ENCODE peak calls at places on chromosome 15, in six cellular contexts. P is Peyer's patch, Q is transverse colon, S is thoracic aorta, T is lower lobe of right lung, J is right atrium auricular region. B is an unnamed sample. For H3K27me3, the result is how much of the 10 kb centered on the place peaks cover.

GRCh38 chr15:90301901-90302300 is 36.4 kb downstream of the NGRN start:
- DNase-seq in J (peak), S (no peak), T (no peak), P (no peak), Q (no peak), B (no peak)

GRCh38 chr15:60392601-60392985 is 5.2 kb downstream of the ANXA2 start:
- DNase-seq in S (no peak), Q (peak), J (no peak), T (no peak), P (no peak), B (no peak)

GRCh38 chr15:63599401-63600000 is 2.3 kb downstream of the FBXL22 start:
- DNase-seq in T (peak), Q (peak), J (no peak), S (no peak), P (peak), B (peak)

GRCh38 chr15:60379466-60380274 is 18.1 kb downstream of the ANXA2 start:
- DNase-seq in P (no peak), J (no peak), S (no peak), Q (no peak), T (no peak), B (no peak)

GRCh38 chr15:29139540-29140459 is 129.8 kb downstream of the NSMCE3 start:
- DNase-seq in T (no peak), J (no peak), S (no peak), P (no peak), Q (peak), B (peak)

GRCh38 chr15:99486371-99487336 is 79.1 kb upstream of the MEF2A start:
- DNase-seq in J (peak), T (peak), Q (peak), S (peak), P (no peak), B (no peak)

GRCh38 chr15:69478259-69478687 is 25.7 kb downstream of the RPLP1 start:
- DNase-seq in J (no peak), Q (peak), S (no peak), T (peak), P (no peak), B (peak)

GRCh38 chr15:101123222-101123910 is 128.5 kb downstream of the CHSY1 start:
- DNase-seq in S (no peak), Q (no peak), P (no peak), T (no peak), J (no peak), B (no peak)

DNA sequence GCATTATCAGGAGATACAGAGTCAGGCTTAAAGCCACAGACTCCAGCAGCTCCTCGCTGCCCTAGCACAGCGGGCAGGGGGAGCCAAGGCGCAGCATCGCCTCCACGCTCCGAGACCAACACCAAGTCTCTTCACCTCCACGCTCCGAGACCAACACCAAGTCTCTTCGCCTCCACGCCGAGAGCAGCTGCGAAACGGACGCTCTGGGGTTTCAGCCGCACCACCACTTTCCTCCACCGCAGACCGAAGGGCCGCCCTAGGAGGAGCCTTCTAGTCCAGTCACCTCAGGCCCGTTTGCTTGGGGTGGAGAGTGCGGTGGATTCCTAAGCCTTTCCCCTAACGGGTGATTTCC is 678 bp downstream of the DMXL2 start:
- DNase-seq in J (peak), T (peak), Q (peak), S (peak), P (peak), B (peak)
- TF ChIP-seq CTCF in J (peak), T (no peak), Q (peak), S (no peak), P (peak), B (peak)

GRCh38 chr15:51697150-51697549 is 15.8 kb downstream of the SCG3 start:
- DNase-seq in Q (no peak), S (no peak), P (no peak), T (no peak), J (no peak), B (no peak)
- H3K27me3 ChIP-seq in Q (under half), S (under half), P (under half), T (under half), J (under half), B (under half)

DNA sequence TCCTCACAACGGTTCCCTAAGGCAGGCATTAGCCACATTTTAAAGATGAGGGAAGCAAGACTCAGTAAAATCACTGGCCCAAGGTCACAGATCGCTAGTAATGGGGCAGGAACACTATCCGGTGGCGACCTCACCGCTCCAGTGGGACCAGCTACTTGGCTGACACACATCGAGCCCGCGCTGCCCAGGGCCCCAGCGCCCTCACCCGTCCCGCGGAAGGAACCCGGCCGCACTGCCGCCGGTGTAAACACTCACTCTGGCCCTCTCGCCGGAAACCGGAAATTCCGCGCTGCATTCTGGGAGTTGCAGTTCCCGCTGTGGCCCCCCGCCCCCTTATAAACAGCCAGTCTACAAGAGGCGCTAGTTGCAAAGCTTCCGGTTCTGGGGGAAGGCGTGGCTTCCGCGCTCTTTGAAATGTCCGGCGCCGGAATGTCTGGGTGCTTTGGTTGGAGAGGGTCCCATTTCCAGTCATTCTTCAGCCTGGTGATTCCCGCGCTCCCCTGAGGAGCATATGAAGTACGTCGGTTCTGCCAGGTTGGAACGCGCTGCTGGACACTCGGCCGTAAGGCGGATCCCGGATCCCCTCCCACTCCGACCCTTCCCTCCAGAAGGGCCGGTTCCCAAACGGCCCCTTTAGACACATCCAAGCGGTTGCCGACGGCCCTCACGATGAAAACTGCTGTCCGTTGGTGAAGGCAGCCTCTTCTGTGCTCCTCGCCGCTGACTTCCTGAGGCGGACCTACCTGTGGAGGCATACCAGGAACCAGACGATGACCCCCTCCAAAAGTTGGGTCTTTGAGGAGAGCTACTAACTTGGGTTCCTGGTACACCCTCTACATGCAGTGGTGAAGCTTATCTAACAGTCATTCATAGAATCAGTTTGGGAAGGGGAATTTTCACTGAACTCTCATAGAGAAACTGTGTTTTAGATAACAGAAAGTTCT is at the start of gene UBL7:
- DNase-seq in Q (peak), T (peak), J (peak), P (peak), S (peak), B (peak)
- TF ChIP-seq CTCF in Q (peak), T (peak), J (peak), P (peak), S (no peak), B (peak)

GRCh38 chr15:40253179-40253790 is 14.4 kb downstream of the PAK6 start:
- DNase-seq in J (no peak), S (no peak), P (no peak), Q (no peak), T (no peak), B (no peak)
- H3K27me3 ChIP-seq in J (under half), S (under half), P (under half), Q (under half), T (under half), B (under half)

GRCh38 chr15:56883088-56883487 is 35.4 kb upstream of the TCF12 start:
- DNase-seq in S (no peak), T (no peak), J (no peak), Q (no peak), P (no peak), B (no peak)

GRCh38 chr15:56887782-56888127 is 30.7 kb upstream of the TCF12 start:
- DNase-seq in P (no peak), S (no peak), T (no peak), J (no peak), Q (no peak), B (no peak)

GRCh38 chr15:56886450-56886856 is 32.0 kb upstream of the TCF12 start:
- DNase-seq in S (no peak), Q (no peak), P (peak), J (no peak), T (no peak), B (no peak)

GRCh38 chr15:56890038-56890437 is 28.4 kb upstream of the TCF12 start:
- DNase-seq in P (no peak), T (no peak), Q (no peak), J (no peak), S (no peak), B (no peak)

GRCh38 chr15:56886878-56887781 is 31.3 kb upstream of the TCF12 start:
- DNase-seq in T (peak), Q (peak), J (peak), P (peak), S (peak), B (peak)
- TF ChIP-seq CTCF in T (peak), Q (no peak), J (peak), P (no peak), S (no peak), B (no peak)

DNA sequence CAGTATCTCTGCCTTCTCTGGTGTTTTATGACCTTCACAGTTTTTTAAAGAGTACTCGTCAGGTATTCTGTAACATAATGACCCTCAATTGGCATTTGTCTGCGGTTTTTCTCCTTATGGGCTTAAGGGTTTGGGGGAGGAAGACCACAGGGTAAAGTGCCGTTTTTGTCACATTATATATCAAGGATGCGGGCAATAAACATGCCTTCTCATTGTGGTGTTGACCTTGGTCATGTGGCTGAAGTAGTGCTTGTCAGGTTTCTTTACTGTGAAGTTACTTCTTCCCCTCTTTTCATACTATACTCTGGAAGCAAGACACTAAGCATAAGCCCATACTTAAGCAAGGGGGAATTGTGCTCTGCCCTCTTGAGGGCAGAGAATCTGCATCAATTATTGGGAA is 16.6 kb downstream of the CAPN3 start:
- DNase-seq in J (no peak), Q (no peak), T (no peak), P (no peak), S (no peak), B (no peak)
- H3K27me3 ChIP-seq in J (under half), Q (under half), T (under half), P (under half), S (under half), B (under half)

B was measured in CD4-positive, alpha-beta T cell.